ENCODE peak calls at places on chromosomes 16 and 17, in seven cellular contexts. One of them, this sample, is unnamed.

GRCh38 chr16:24681793-24682192 is 47.7 kb upstream of the TNRC6A start:
- DNase-seq in brain microvascular endothelial cell: no peak
- DNase-seq in renal cortical epithelial cell: no peak
- DNase-seq in NT2/D1: no peak
- DNase-seq in G401: no peak
- DNase-seq in PC-9: peak
- DNase-seq in activated CD8-positive, alpha-beta T cell treated with anti-CD3 and anti-CD28 coated beads for 36 hours: no peak
- DNase-seq in this sample: peak

GRCh38 chr17:14310101-14310500 is 9.2 kb downstream of the HS3ST3B1 start:
- DNase-seq in G401: no peak
- DNase-seq in brain microvascular endothelial cell: no peak
- DNase-seq in PC-9: no peak
- DNase-seq in renal cortical epithelial cell: no peak
- DNase-seq in activated CD8-positive, alpha-beta T cell treated with anti-CD3 and anti-CD28 coated beads for 36 hours: no peak
- DNase-seq in NT2/D1: no peak
- DNase-seq in this sample: no peak

GRCh38 chr16:66705790-66706505 is 9.4 kb upstream of the CMTM4 start:
- DNase-seq in brain microvascular endothelial cell: peak
- DNase-seq in NT2/D1: no peak
- DNase-seq in activated CD8-positive, alpha-beta T cell treated with anti-CD3 and anti-CD28 coated beads for 36 hours: no peak
- DNase-seq in renal cortical epithelial cell: peak
- DNase-seq in G401: peak
- DNase-seq in PC-9: no peak
- DNase-seq in this sample: no peak

GRCh38 chr16:85762970-85763369 is 12.1 kb upstream of the C16orf74 start:
- DNase-seq in renal cortical epithelial cell: no peak
- DNase-seq in PC-9: no peak
- DNase-seq in brain microvascular endothelial cell: no peak
- DNase-seq in G401: no peak
- DNase-seq in NT2/D1: no peak
- DNase-seq in activated CD8-positive, alpha-beta T cell treated with anti-CD3 and anti-CD28 coated beads for 36 hours: no peak
- DNase-seq in this sample: no peak

GRCh38 chr17:17567114-17567513 is 24.4 kb downstream of the PEMT start:
- DNase-seq in brain microvascular endothelial cell: no peak
- DNase-seq in activated CD8-positive, alpha-beta T cell treated with anti-CD3 and anti-CD28 coated beads for 36 hours: no peak
- DNase-seq in renal cortical epithelial cell: no peak
- DNase-seq in PC-9: no peak
- DNase-seq in G401: peak
- DNase-seq in NT2/D1: no peak
- DNase-seq in this sample: no peak

GRCh38 chr17:61065263-61065773 is 334.3 kb upstream of the TBX2 start:
- DNase-seq in activated CD8-positive, alpha-beta T cell treated with anti-CD3 and anti-CD28 coated beads for 36 hours: no peak
- DNase-seq in renal cortical epithelial cell: peak
- DNase-seq in brain microvascular endothelial cell: peak
- DNase-seq in NT2/D1: no peak
- DNase-seq in G401: no peak
- DNase-seq in PC-9: no peak
- DNase-seq in this sample: peak

GRCh38 chr16:53829186-53829747 is 125.3 kb downstream of the FTO start:
- DNase-seq in activated CD8-positive, alpha-beta T cell treated with anti-CD3 and anti-CD28 coated beads for 36 hours: no peak
- DNase-seq in G401: no peak
- DNase-seq in PC-9: peak
- DNase-seq in NT2/D1: no peak
- DNase-seq in renal cortical epithelial cell: peak
- DNase-seq in brain microvascular endothelial cell: peak
- DNase-seq in this sample: no peak

GRCh38 chr16:14186007-14186953 is 115.2 kb downstream of the MRTFB start:
- DNase-seq in renal cortical epithelial cell: peak
- DNase-seq in NT2/D1: peak
- DNase-seq in brain microvascular endothelial cell: peak
- DNase-seq in PC-9: no peak
- DNase-seq in activated CD8-positive, alpha-beta T cell treated with anti-CD3 and anti-CD28 coated beads for 36 hours: peak
- DNase-seq in G401: peak
- DNase-seq in this sample: peak

GRCh38 chr16:84804326-84804725 is 15.5 kb upstream of the CRISPLD2 start:
- DNase-seq in brain microvascular endothelial cell: no peak
- DNase-seq in PC-9: no peak
- DNase-seq in G401: no peak
- DNase-seq in renal cortical epithelial cell: no peak
- DNase-seq in activated CD8-positive, alpha-beta T cell treated with anti-CD3 and anti-CD28 coated beads for 36 hours: no peak
- DNase-seq in NT2/D1: no peak
- DNase-seq in this sample: no peak

GRCh38 chr16:49492090-49492801 is 118.6 kb downstream of the C16orf78 start:
- DNase-seq in NT2/D1: no peak
- DNase-seq in brain microvascular endothelial cell: no peak
- DNase-seq in PC-9: no peak
- DNase-seq in G401: peak
- DNase-seq in renal cortical epithelial cell: no peak
- DNase-seq in activated CD8-positive, alpha-beta T cell treated with anti-CD3 and anti-CD28 coated beads for 36 hours: peak
- DNase-seq in this sample: peak

GRCh38 chr17:57544381-57544780 is 200.7 kb downstream of the CCDC182 start:
- DNase-seq in brain microvascular endothelial cell: no peak
- DNase-seq in NT2/D1: no peak
- DNase-seq in PC-9: no peak
- DNase-seq in activated CD8-positive, alpha-beta T cell treated with anti-CD3 and anti-CD28 coated beads for 36 hours: no peak
- DNase-seq in G401: no peak
- DNase-seq in renal cortical epithelial cell: no peak
- DNase-seq in this sample: no peak

GRCh38 chr16:84303023-84303422 is 8.3 kb downstream of the WFDC1 start:
- DNase-seq in activated CD8-positive, alpha-beta T cell treated with anti-CD3 and anti-CD28 coated beads for 36 hours: no peak
- DNase-seq in G401: peak
- DNase-seq in brain microvascular endothelial cell: no peak
- DNase-seq in NT2/D1: no peak
- DNase-seq in PC-9: no peak
- DNase-seq in renal cortical epithelial cell: peak
- DNase-seq in this sample: no peak

GRCh38 chr17:45222273-45222993 is 748 bp downstream of the FMNL1 start:
- DNase-seq in G401: no peak
- DNase-seq in renal cortical epithelial cell: no peak
- DNase-seq in activated CD8-positive, alpha-beta T cell treated with anti-CD3 and anti-CD28 coated beads for 36 hours: peak
- DNase-seq in PC-9: no peak
- DNase-seq in brain microvascular endothelial cell: no peak
- DNase-seq in NT2/D1: no peak
- DNase-seq in this sample: no peak

GRCh38 chr17:82238562-82239201 is 9.8 kb downstream of the SLC16A3 start:
- DNase-seq in activated CD8-positive, alpha-beta T cell treated with anti-CD3 and anti-CD28 coated beads for 36 hours: peak
- DNase-seq in renal cortical epithelial cell: peak
- DNase-seq in NT2/D1: no peak
- DNase-seq in PC-9: no peak
- DNase-seq in G401: peak
- DNase-seq in brain microvascular endothelial cell: peak
- DNase-seq in this sample: peak

GRCh38 chr16:138049-138417 is 440 bp downstream of the NPRL3 start:
- DNase-seq in renal cortical epithelial cell: no peak
- DNase-seq in G401: no peak
- DNase-seq in PC-9: no peak
- DNase-seq in activated CD8-positive, alpha-beta T cell treated with anti-CD3 and anti-CD28 coated beads for 36 hours: peak
- DNase-seq in brain microvascular endothelial cell: peak
- DNase-seq in NT2/D1: no peak
- DNase-seq in this sample: peak

GRCh38 chr17:38673714-38674012 is 1.1 kb downstream of the EPOP start:
- DNase-seq in NT2/D1: no peak
- DNase-seq in PC-9: no peak
- DNase-seq in G401: no peak
- DNase-seq in activated CD8-positive, alpha-beta T cell treated with anti-CD3 and anti-CD28 coated beads for 36 hours: no peak
- DNase-seq in renal cortical epithelial cell: no peak
- DNase-seq in brain microvascular endothelial cell: no peak
- DNase-seq in this sample: peak

GRCh38 chr16:86507173-86508027 is 2.9 kb upstream of the FOXF1 start:
- DNase-seq in G401: no peak
- DNase-seq in renal cortical epithelial cell: no peak
- DNase-seq in activated CD8-positive, alpha-beta T cell treated with anti-CD3 and anti-CD28 coated beads for 36 hours: no peak
- DNase-seq in PC-9: no peak
- DNase-seq in brain microvascular endothelial cell: no peak
- DNase-seq in NT2/D1: no peak
- DNase-seq in this sample: no peak

GRCh38 chr17:81821603-81822311 is 11.3 kb downstream of the MCRIP1 start:
- DNase-seq in PC-9: no peak
- DNase-seq in brain microvascular endothelial cell: peak
- DNase-seq in activated CD8-positive, alpha-beta T cell treated with anti-CD3 and anti-CD28 coated beads for 36 hours: peak
- DNase-seq in renal cortical epithelial cell: peak
- DNase-seq in NT2/D1: no peak
- DNase-seq in G401: peak
- DNase-seq in this sample: peak